ENCODE peak calls at places on chromosomes 1 and 21, in five cellular contexts. M is PC-3, J is MM.1S, E is fibroblast of lung, D is mammary epithelial cell. L is an unnamed sample.

GRCh38 chr1:3453891-3454810 is at the start of gene ARHGEF16:
- DNase-seq in M (peak), J (peak), E (peak), D (peak), L (peak)

GRCh38 chr1:165376041-165376810 is 19.7 kb upstream of the LMX1A start:
- DNase-seq in M (peak), J (no peak), E (peak), D (peak), L (peak)

GRCh38 chr1:109996476-109996875 is 11.9 kb downstream of the AHCYL1 start:
- DNase-seq in M (peak), J (no peak), E (peak), D (no peak), L (no peak)

GRCh38 chr1:93556291-93556690 is 108.4 kb downstream of the FNBP1L start:
- DNase-seq in M (no peak), J (no peak), E (no peak), D (peak), L (no peak)

GRCh38 chr1:68321084-68321685 is 88.9 kb upstream of the WLS start:
- DNase-seq in M (peak), J (no peak), E (peak), D (no peak), L (peak)

GRCh38 chr1:88327391-88328267 is 356.4 kb upstream of the PKN2 start:
- DNase-seq in M (peak), J (no peak), E (peak), D (peak), L (peak)

GRCh38 chr1:231076802-231077201 is 36.7 kb upstream of the FAM89A start:
- DNase-seq in M (no peak), J (no peak), E (no peak), D (no peak), L (no peak)

GRCh38 chr21:27301216-27301615 is 334.3 kb upstream of the ADAMTS5 start:
- DNase-seq in M (no peak), J (no peak), E (peak), D (no peak), L (no peak)

GRCh38 chr1:16464917-16465625 is 24.5 kb downstream of the NECAP2 start:
- DNase-seq in M (no peak), J (no peak), E (peak), D (no peak), L (no peak)

GRCh38 chr1:27772581-27772931 is 463 bp upstream of the STX12 start:
- DNase-seq in M (no peak), J (no peak), E (no peak), D (no peak), L (no peak)

DNA sequence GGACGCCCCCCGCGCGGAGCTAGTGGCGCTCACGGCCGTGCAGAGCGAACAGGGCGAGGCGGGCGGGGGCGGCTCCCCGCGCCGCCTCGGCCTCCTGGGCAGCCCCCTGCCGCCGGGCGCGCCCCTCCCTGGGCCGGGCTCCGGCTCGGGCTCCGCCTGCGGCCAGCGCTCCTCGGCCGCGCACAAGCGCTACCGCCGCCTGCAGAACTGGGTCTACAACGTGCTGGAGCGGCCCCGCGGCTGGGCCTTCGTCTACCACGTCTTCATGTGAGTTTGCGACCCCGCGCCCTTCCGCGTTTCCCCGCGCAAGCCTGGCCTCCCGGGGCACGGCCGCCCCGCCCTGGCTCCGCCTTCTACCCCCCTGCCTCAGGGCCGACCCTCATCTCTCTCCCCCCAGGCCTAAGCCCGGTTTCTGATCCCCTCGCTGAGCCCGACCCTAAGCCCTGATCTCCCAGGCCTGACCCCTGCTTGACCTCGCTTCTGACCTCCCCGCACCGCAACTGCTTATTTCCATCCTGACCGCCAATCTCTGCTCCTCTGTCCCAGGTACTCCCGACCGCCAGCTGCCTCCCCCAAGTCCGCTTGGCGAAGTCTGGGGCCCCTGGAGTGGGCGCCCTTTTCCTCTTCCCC is 669 bp downstream of the KCNQ4 start:
- DNase-seq in M (no peak), J (no peak), E (no peak), D (no peak), L (no peak)
- TF ChIP-seq EZH2 in M (no peak), J (no peak), E (peak), D (peak), L (peak)

GRCh38 chr1:237851209-237851845 is 39.4 kb downstream of the ZP4 start:
- DNase-seq in M (peak), J (peak), E (peak), D (peak), L (no peak)
- TF ChIP-seq CTCF in M (peak), J (peak), E (peak), D (peak), L (no peak)

GRCh38 chr21:37829447-37829846 is 86.8 kb downstream of the KCNJ6 start:
- DNase-seq in M (peak), J (no peak), E (peak), D (peak), L (no peak)

GRCh38 chr21:37829043-37829442 is 87.2 kb downstream of the KCNJ6 start:
- DNase-seq in M (no peak), J (no peak), E (no peak), D (no peak), L (no peak)

GRCh38 chr21:37837381-37837780 is 78.9 kb downstream of the KCNJ6 start:
- DNase-seq in M (no peak), J (no peak), E (peak), D (no peak), L (no peak)

GRCh38 chr21:37835512-37835911 is 80.7 kb downstream of the KCNJ6 start:
- DNase-seq in M (no peak), J (peak), E (no peak), D (no peak), L (no peak)

GRCh38 chr21:37833301-37833700 is 83.0 kb downstream of the KCNJ6 start:
- DNase-seq in M (no peak), J (no peak), E (no peak), D (no peak), L (no peak)
- TF ChIP-seq EZH2 in M (no peak), J (no peak), E (no peak), D (no peak), L (no peak)

GRCh38 chr1:234611153-234611798 is 1.3 kb upstream of the IRF2BP2 start:
- DNase-seq in M (peak), J (peak), E (peak), D (peak), L (peak)
- TF ChIP-seq CTCF in M (no peak), J (peak), E (peak), D (no peak), L (no peak)

GRCh38 chr1:46522184-46522968 is 29.1 kb downstream of the KNCN start:
- DNase-seq in M (peak), J (no peak), E (peak), D (peak), L (no peak)

GRCh38 chr1:46523556-46524443 is 27.6 kb downstream of the KNCN start:
- DNase-seq in M (no peak), J (no peak), E (no peak), D (peak), L (no peak)

GRCh38 chr1:46521417-46521816 is 30.0 kb downstream of the KNCN start:
- DNase-seq in M (no peak), J (no peak), E (no peak), D (no peak), L (no peak)

GRCh38 chr1:46524843-46525242 is 26.6 kb downstream of the KNCN start:
- DNase-seq in M (no peak), J (no peak), E (no peak), D (no peak), L (no peak)

DNA sequence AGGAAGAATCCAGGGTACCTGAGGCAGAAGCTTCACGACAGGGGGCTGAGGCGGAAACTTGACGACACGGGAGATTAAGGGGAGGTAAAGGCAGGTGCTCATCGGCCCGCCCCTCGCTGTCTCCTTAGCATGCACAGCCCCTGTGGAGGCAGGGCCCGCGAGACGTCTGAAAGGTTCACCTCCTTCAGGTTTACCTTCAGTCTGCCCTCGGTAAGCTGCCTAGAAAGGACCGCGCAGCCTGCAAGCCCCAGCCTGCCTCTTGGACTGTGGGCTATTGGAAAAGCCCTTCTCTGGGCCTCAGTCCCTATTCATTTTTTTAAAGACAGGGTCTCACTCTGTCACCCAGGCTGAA is 28.5 kb downstream of the KNCN start:
- DNase-seq in M (no peak), J (no peak), E (no peak), D (no peak), L (no peak)
- TF ChIP-seq EZH2 in M (no peak), J (no peak), E (no peak), D (no peak), L (peak)

DNA sequence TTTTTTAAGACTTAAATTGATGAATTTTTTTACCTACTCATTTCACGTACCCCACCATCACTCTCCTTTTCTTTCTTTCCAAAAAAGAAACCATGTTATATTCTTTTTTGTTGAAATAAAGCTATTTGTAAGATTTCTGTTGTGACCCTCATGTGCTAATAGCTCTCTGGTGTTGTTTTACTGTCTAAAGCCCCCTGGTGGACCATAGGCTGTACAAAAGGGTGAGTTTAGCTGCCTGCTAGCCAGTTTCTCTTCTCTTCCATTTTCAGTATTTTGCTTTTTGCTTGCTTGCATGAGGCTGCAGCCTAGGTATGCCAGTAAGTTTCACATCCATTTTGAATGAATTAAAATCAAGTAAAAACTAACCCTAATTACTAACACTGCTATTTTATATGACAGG is 15.6 kb upstream of the VAMP3 start:
- DNase-seq in M (peak), J (no peak), E (peak), D (no peak), L (peak)
- TF ChIP-seq CTCF in M (peak), J (peak), E (peak), D (peak), L (peak)

GRCh38 chr1:207318072-207318619 is 3.3 kb upstream of the CD55 start:
- DNase-seq in M (no peak), J (no peak), E (no peak), D (no peak), L (no peak)

GRCh38 chr1:207319207-207319606 is 2.3 kb upstream of the CD55 start:
- DNase-seq in M (no peak), J (no peak), E (no peak), D (no peak), L (no peak)

GRCh38 chr1:207323425-207323976 is 2.0 kb downstream of the CD55 start:
- DNase-seq in M (no peak), J (no peak), E (no peak), D (no peak), L (no peak)

GRCh38 chr1:207321045-207321789 is at the start of gene CD55:
- DNase-seq in M (peak), J (peak), E (peak), D (peak), L (peak)

DNA sequence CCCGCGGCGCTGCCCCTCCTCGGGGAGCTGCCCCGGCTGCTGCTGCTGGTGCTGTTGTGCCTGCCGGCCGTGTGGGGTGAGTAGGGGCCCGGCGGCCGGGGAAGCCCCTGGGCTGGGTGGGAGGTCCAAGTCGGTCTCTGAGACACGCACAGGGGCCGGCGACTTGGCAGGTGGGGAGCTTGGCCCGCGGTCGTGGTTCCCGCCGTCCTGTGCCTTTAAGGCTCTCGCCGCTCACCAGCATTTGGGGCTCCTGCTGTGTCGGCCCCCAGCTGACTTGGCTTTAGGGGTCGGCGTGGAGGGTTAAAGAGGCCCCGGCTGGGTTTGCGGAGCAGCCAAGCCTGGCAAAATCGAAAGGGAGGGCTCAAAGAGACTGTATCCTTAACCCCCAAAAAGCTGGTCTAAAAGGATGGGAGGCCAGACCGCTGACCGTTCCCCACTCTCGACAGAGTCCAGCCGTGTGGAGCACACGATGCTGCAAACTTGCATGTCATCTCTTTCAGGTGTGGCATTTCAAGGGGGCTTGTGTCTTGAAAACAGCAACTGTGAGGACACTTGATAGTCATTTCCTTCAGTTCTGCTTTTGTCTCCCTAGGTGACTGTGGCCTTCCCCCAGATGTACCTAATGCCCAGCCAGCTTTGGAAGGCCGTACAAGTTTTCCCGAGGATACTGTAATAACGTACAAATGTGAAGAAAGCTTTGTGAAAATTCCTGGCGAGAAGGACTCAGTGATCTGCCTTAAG is 482 bp downstream of the CD55 start:
- DNase-seq in M (peak), J (peak), E (peak), D (no peak), L (peak)
- TF ChIP-seq EZH2 in M (no peak), J (no peak), E (no peak), D (no peak), L (no peak)